ENCODE peak calls at places on chromosomes 7 and 10, in nine cellular contexts. H, G, L, C, K, Z, R, N and A are unnamed samples.

GRCh38 chr7:111083423-111083822 is 7.5 kb upstream of the LRRN3 start:
- DNase-seq in H (no peak), G (no peak), L (no peak), C (peak; percentile 52), K (peak; percentile 90), Z (no peak), R (no peak), N (no peak), A (peak; percentile 44)

GRCh38 chr7:129605960-129606644 is 5.4 kb upstream of the NRF1 start:
- DNase-seq in H (no peak), G (no peak), L (no peak), C (no peak), K (no peak), Z (no peak), R (no peak), N (no peak), A (no peak)

GRCh38 chr10:72088879-72089585 is 681 bp upstream of the SPOCK2 start:
- DNase-seq in H (peak; percentile 42), G (no peak), L (peak; percentile 62), C (no peak), K (peak; percentile 25), Z (peak; percentile 18), R (peak; percentile 16), N (no peak), A (peak; percentile 57)

GRCh38 chr10:103853428-103854264 is 1.7 kb downstream of the SH3PXD2A start:
- DNase-seq in H (no peak), G (no peak), L (no peak), C (no peak), K (no peak), Z (no peak), R (no peak), N (no peak), A (no peak)

GRCh38 chr7:34133356-34133982 is 228.1 kb downstream of the BMPER start:
- DNase-seq in H (peak; percentile 54), G (no peak), L (no peak), C (peak; percentile 74), K (peak; percentile 62), Z (no peak), R (peak; percentile 94), N (no peak), A (peak; percentile 88)

GRCh38 chr10:114359041-114359952 is 45.0 kb downstream of the AFAP1L2 start:
- DNase-seq in H (no peak), G (no peak), L (no peak), C (no peak), K (no peak), Z (no peak), R (peak; percentile 70), N (no peak), A (no peak)

GRCh38 chr7:46391215-46391614 is 470.1 kb upstream of the IGFBP3 start:
- DNase-seq in H (no peak), G (no peak), L (no peak), C (no peak), K (no peak), Z (peak; percentile 10), R (peak; percentile 89), N (peak; percentile 52), A (peak; percentile 27)

GRCh38 chr10:112307631-112308502 is 24.7 kb downstream of the TECTB start:
- DNase-seq in H (peak; percentile 41), G (no peak), L (peak; percentile 27), C (peak; percentile 20), K (peak; percentile 40), Z (no peak), R (peak; percentile 42), N (no peak), A (peak; percentile 83)

GRCh38 chr7:16393862-16394422 is 27.4 kb downstream of the CRPPA start:
- DNase-seq in H (no peak), G (no peak), L (no peak), C (no peak), K (no peak), Z (no peak), R (no peak), N (no peak), A (no peak)

GRCh38 chr7:132065193-132065972 is 509.0 kb upstream of the PODXL start:
- DNase-seq in H (peak; percentile 85), G (peak; percentile 69), L (no peak), C (peak; percentile 81), K (peak; percentile 96), Z (peak; percentile 75), R (peak; percentile 95), N (peak; percentile 73), A (peak; percentile 95)

GRCh38 chr10:61438141-61438984 is 14.8 kb downstream of the TMEM26 start:
- DNase-seq in H (peak; percentile 51), G (no peak), L (no peak), C (peak; percentile 36), K (peak; percentile 67), Z (no peak), R (peak; percentile 71), N (no peak), A (no peak)

GRCh38 chr10:44258460-44259089 is 126.3 kb downstream of the CXCL12 start:
- DNase-seq in H (no peak), G (no peak), L (no peak), C (no peak), K (no peak), Z (no peak), R (no peak), N (no peak), A (no peak)

GRCh38 chr10:117373848-117374505 is 1.3 kb downstream of the PDZD8 start:
- DNase-seq in H (peak; percentile 74), G (peak; percentile 56), L (peak; percentile 35), C (no peak), K (peak; percentile 88), Z (peak; percentile 14), R (peak; percentile 55), N (peak; percentile 27), A (peak; percentile 65)

GRCh38 chr10:15188629-15189028 is 20.1 kb upstream of the NMT2 start:
- DNase-seq in H (no peak), G (no peak), L (peak; percentile 41), C (no peak), K (no peak), Z (no peak), R (no peak), N (no peak), A (no peak)

GRCh38 chr10:130686680-130687300 is 550.6 kb downstream of the GLRX3 start:
- DNase-seq in H (peak; percentile 75), G (no peak), L (no peak), C (no peak), K (no peak), Z (no peak), R (no peak), N (no peak), A (no peak)

GRCh38 chr10:128318868-128319267 is 192.6 kb upstream of the MKI67 start:
- DNase-seq in H (no peak), G (no peak), L (no peak), C (no peak), K (no peak), Z (no peak), R (no peak), N (no peak), A (no peak)

GRCh38 chr10:43226851-43227845 is 39.7 kb downstream of the RASGEF1A start:
- DNase-seq in H (no peak), G (peak; percentile 6), L (no peak), C (no peak), K (no peak), Z (no peak), R (no peak), N (peak; percentile 5), A (no peak)

GRCh38 chr10:5071411-5072198 is 22.6 kb upstream of the AKR1C3 start:
- DNase-seq in H (peak; percentile 90), G (peak; percentile 89), L (no peak), C (peak; percentile 89), K (peak; percentile 89), Z (peak; percentile 67), R (peak; percentile 68), N (peak; percentile 69), A (peak; percentile 66)

GRCh38 chr10:22666287-22667092 is 47.9 kb downstream of the PIP4K2A start:
- DNase-seq in H (no peak), G (no peak), L (no peak), C (no peak), K (no peak), Z (no peak), R (peak; percentile 60), N (no peak), A (no peak)

GRCh38 chr10:7264313-7264741 is 146.5 kb downstream of the SFMBT2 start:
- DNase-seq in H (no peak), G (no peak), L (no peak), C (no peak), K (no peak), Z (no peak), R (peak; percentile 26), N (no peak), A (no peak)

GRCh38 chr7:140304071-140304799 is 94.1 kb downstream of the SLC37A3 start:
- DNase-seq in H (peak; percentile 31), G (no peak), L (peak; percentile 25), C (no peak), K (peak; percentile 28), Z (no peak), R (peak; percentile 20), N (no peak), A (peak; percentile 46)